ENCODE peak calls at places on chromosomes 1 and 21, in four cellular contexts. X is left ventricle myocardium inferior, Z is fibroblast of lung, N is tibial artery. B is an unnamed sample.

GRCh38 chr1:76942549-76942948 is 75.3 kb downstream of the ST6GALNAC5 start:
- DNase-seq in X (no peak), Z (peak; percentile 79), N (no peak), B (no peak)

GRCh38 chr1:45876000-45876399 is 72.6 kb downstream of the MAST2 start:
- DNase-seq in X (no peak), Z (no peak), N (no peak), B (no peak)

GRCh38 chr1:6599141-6599975 is 3.3 kb downstream of the KLHL21 start:
- DNase-seq in X (no peak), Z (peak; percentile 46), N (no peak), B (no peak)

GRCh38 chr1:226965581-226966440 is 25.7 kb downstream of the COQ8A start:
- DNase-seq in X (no peak), Z (no peak), N (no peak), B (no peak)

GRCh38 chr1:169466259-169467230 is 19.2 kb downstream of the SLC19A2 start:
- DNase-seq in X (no peak), Z (peak; percentile 36), N (no peak), B (peak; percentile 67)

GRCh38 chr21:29232601-29233541 is 65.9 kb upstream of the BACH1 start:
- DNase-seq in X (no peak), Z (peak; percentile 77), N (no peak), B (no peak)

GRCh38 chr1:235708390-235708962 is 58.9 kb upstream of the GNG4 start:
- DNase-seq in X (no peak), Z (peak; percentile 67), N (no peak), B (peak; percentile 10)

GRCh38 chr21:44304846-44305245 is 5.0 kb downstream of the PFKL start:
- DNase-seq in X (no peak), Z (peak; percentile 32), N (no peak), B (peak; percentile 59)

GRCh38 chr1:205438213-205439158 is 16.6 kb upstream of the LEMD1 start:
- DNase-seq in X (peak; percentile 86), Z (peak; percentile 68), N (peak; percentile 66), B (peak; percentile 87)

GRCh38 chr1:86419277-86419903 is 4.6 kb upstream of the CLCA2 start:
- DNase-seq in X (no peak), Z (peak; percentile 24), N (no peak), B (no peak)

GRCh38 chr21:25176637-25177412 is 430.5 kb downstream of the MRPL39 start:
- DNase-seq in X (no peak), Z (peak; percentile 78), N (no peak), B (no peak)

GRCh38 chr1:110542730-110543129 is 23.8 kb upstream of the KCNA10 start:
- DNase-seq in X (no peak), Z (peak; percentile 38), N (no peak), B (no peak)

GRCh38 chr1:201772178-201772577 is 56.8 kb upstream of the IPO9 start:
- DNase-seq in X (no peak), Z (peak; percentile 46), N (no peak), B (no peak)

GRCh38 chr1:116474921-116475849 is 95.6 kb downstream of the CD58 start:
- DNase-seq in X (peak; percentile 53), Z (no peak), N (no peak), B (peak; percentile 75)

GRCh38 chr1:117059334-117059677 is 820 bp upstream of the TTF2 start:
- DNase-seq in X (no peak), Z (no peak), N (peak; percentile 39), B (peak; percentile 89)

GRCh38 chr1:15959847-15960446 is 16.0 kb downstream of the ZBTB17 start:
- DNase-seq in X (no peak), Z (no peak), N (no peak), B (no peak)

GRCh38 chr1:211822677-211823426 is 7.7 kb downstream of the LPGAT1 start:
- DNase-seq in X (no peak), Z (no peak), N (no peak), B (no peak)

GRCh38 chr1:110524311-110525249 is 5.6 kb upstream of the KCNA10 start:
- DNase-seq in X (no peak), Z (peak; percentile 14), N (no peak), B (peak; percentile 25)

GRCh38 chr1:29122987-29123870 is 474 bp downstream of the TMEM200B start:
- DNase-seq in X (peak; percentile 19), Z (peak; percentile 49), N (no peak), B (peak; percentile 38)

GRCh38 chr21:27424601-27425000 is 457.7 kb upstream of the ADAMTS5 start:
- DNase-seq in X (no peak), Z (no peak), N (no peak), B (no peak)

GRCh38 chr1:11752359-11753208 is 9.4 kb upstream of the C1orf167 start:
- DNase-seq in X (no peak), Z (no peak), N (no peak), B (no peak)

GRCh38 chr1:11341881-11342552 is 69.0 kb downstream of the UBIAD1 start:
- DNase-seq in X (no peak), Z (no peak), N (no peak), B (no peak)

GRCh38 chr21:34544032-34544496 is 32.1 kb upstream of the KCNE1 start:
- DNase-seq in X (peak; percentile 36), Z (peak; percentile 77), N (peak; percentile 64), B (peak; percentile 74)

GRCh38 chr21:43333301-43334062 is 93.4 kb downstream of the SIK1 start:
- DNase-seq in X (peak; percentile 38), Z (peak; percentile 92), N (no peak), B (no peak)

GRCh38 chr21:22351076-22351475 is 1352.9 kb downstream of the NCAM2 start:
- DNase-seq in X (no peak), Z (no peak), N (no peak), B (no peak)

GRCh38 chr1:229874150-229874549 is 192.9 kb upstream of the GALNT2 start:
- DNase-seq in X (no peak), Z (peak; percentile 34), N (no peak), B (no peak)

GRCh38 chr1:39789571-39790110 is 976 bp upstream of the BMP8B start:
- DNase-seq in X (no peak), Z (no peak), N (no peak), B (no peak)

GRCh38 chr1:67230539-67230938 is 64.3 kb downstream of the IL23R start:
- DNase-seq in X (no peak), Z (no peak), N (no peak), B (no peak)

GRCh38 chr1:92881391-92881790 is 49.6 kb downstream of the RPL5 start:
- DNase-seq in X (no peak), Z (no peak), N (no peak), B (no peak)

GRCh38 chr1:12344611-12345299 is 114.9 kb downstream of the VPS13D start:
- DNase-seq in X (no peak), Z (no peak), N (peak; percentile 44), B (no peak)

GRCh38 chr1:76238094-76238551 is 163.6 kb downstream of the ST6GALNAC3 start:
- DNase-seq in X (no peak), Z (peak; percentile 67), N (no peak), B (no peak)

GRCh38 chr1:3668585-3669300 is 16.4 kb downstream of the TP73 start:
- DNase-seq in X (peak; percentile 82), Z (no peak), N (peak; percentile 32), B (peak; percentile 91)

GRCh38 chr1:30303387-30303786 is 420.0 kb downstream of the MATN1 start:
- DNase-seq in X (no peak), Z (no peak), N (no peak), B (no peak)

GRCh38 chr1:24409535-24409934 is 4.0 kb downstream of the STPG1 start:
- DNase-seq in X (no peak), Z (peak; percentile 88), N (no peak), B (no peak)

GRCh38 chr21:45934071-45934470 is 47.5 kb upstream of the COL6A1 start:
- DNase-seq in X (no peak), Z (no peak), N (no peak), B (no peak)

GRCh38 chr1:63466759-63467158 is 56.3 kb downstream of the ITGB3BP start:
- DNase-seq in X (no peak), Z (no peak), N (no peak), B (no peak)
- TF ChIP-seq CTCF in X (peak; percentile 52), Z (no peak), N (no peak), B (no peak)

DNA sequence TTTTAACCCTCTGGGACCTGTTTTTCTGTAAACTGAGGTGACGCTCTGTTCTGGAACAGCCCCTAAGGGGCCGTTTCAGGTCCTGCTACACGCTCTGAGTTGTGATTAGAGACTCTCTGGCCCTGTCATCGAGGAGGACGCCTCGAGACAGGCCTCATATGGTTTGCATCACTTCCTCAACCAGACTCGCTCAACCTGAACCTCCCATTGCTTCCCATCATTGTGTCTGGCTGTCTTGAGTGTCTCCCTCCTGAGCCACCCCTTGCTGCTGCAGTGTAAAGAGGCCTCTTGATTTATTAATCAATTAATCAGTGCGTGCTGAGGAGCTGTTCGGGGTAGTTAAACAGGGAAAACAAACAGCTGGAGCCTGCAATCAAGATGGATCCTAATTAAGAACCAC is 210.3 kb downstream of the KIF26B start:
- DNase-seq in X (no peak), Z (no peak), N (no peak), B (no peak)
- H3K4me3 ChIP-seq in X (no peak overlapping the region), Z (no peak overlapping the region), N (no peak overlapping the region), B (no peak overlapping the region)

DNA sequence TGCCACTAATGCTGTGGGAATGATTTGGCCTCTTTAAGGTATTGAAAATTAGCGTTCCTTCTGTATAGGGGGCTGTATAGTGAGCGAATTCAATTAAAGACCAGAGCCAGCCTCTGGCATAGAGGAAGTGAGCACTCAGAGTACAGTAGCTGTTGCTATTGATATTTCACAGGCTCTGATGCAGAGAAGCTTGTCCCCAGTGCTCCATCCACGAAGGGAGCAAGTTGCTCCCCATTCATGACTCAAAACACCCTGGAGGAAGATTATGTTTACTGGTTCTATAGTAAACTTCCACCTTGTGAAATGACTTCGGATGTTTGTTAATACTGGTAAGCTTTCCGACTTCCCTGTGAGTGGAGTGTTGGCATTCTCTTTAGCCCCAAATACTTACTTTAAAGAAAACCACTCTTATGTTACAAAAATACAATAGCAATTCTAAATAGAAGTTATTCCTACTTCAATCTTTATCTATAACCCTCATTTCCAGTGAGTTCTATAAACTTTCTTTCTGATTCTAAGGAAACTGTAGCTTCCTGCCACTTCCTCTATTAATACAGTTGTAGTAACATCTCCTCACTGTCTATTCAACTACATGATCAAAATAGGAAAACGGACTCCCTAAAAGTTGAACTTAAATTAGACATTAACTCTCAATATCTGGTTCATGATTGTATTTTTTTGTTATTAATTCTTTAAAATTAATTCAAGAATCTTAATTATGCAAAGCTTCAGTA is 46.5 kb downstream of the ZNF281 start:
- DNase-seq in X (no peak), Z (no peak), N (no peak), B (no peak)
- H3K4me1 ChIP-seq in X (no peaks in the 10 kb centered on the region), Z (peaks cover 8% of the 10 kb centered on the region), N (no peaks in the 10 kb centered on the region), B (no peaks in the 10 kb centered on the region)

GRCh38 chr1:37808369-37809319 is 636 bp upstream of the YRDC start:
- DNase-seq in X (peak; percentile 63), Z (peak; percentile 79), N (peak; percentile 48), B (peak; percentile 73)
- TF ChIP-seq CTCF in X (no peak), Z (peak; percentile 2), N (no peak), B (no peak)

GRCh38 chr1:160399544-160400283 is 650 bp upstream of the VANGL2 start:
- DNase-seq in X (no peak), Z (no peak), N (no peak), B (no peak)
- H3K4me3 ChIP-seq in X (peak overlapping the region; percentile 83), Z (peak overlapping the region; percentile 58), N (peak overlapping the region; percentile 35), B (no peak overlapping the region)

DNA sequence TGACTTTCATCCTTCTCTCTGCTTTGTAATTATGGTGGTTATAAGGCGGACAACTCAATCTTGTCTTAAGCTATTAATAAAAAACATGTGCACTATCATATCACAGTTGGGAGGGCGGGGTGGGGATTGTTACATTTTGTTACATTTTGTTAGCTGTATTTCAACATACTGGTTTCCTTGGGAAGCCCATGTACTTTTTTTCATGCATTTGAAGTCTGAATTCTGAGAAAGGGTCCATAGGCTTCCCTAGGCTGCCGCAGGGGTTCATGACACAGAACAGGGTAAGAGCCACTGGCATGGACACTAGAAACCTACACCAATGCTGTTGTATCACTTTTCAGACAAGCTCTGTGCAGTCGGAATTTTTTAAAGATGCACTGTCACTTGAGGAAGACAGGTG is 178.8 kb downstream of the ETS2 start:
- DNase-seq in X (no peak), Z (no peak), N (no peak), B (no peak)
- H3K4me1 ChIP-seq in X (peaks cover 56% of the 10 kb centered on the region), Z (peaks cover 44% of the 10 kb centered on the region), N (peaks cover 40% of the 10 kb centered on the region), B (peaks cover 9% of the 10 kb centered on the region)